ENCODE peak calls at places on chromosomes 5 and 9, in four cellular contexts. One of them, this sample, is unnamed.

GRCh38 chr9:20563917-20564316 is 58.4 kb downstream of the MLLT3 start:
- DNase-seq in PC-9: no peak
- DNase-seq in PC-3: peak; percentile 20
- DNase-seq in lower leg skin: no peak
- DNase-seq in this sample: no peak

GRCh38 chr5:9173281-9174048 is 372.4 kb downstream of the SEMA5A start:
- DNase-seq in PC-3: peak; percentile 29
- DNase-seq in lower leg skin: no peak
- DNase-seq in PC-9: peak; percentile 63
- DNase-seq in this sample: no peak

GRCh38 chr5:78615697-78616096 is 32.9 kb downstream of the LHFPL2 start:
- DNase-seq in lower leg skin: no peak
- DNase-seq in PC-3: peak; percentile 85
- DNase-seq in PC-9: peak; percentile 89
- DNase-seq in this sample: no peak

GRCh38 chr9:112945620-112946208 is 55.0 kb upstream of the SLC46A2 start:
- DNase-seq in PC-3: peak; percentile 17
- DNase-seq in lower leg skin: no peak
- DNase-seq in PC-9: no peak
- DNase-seq in this sample: no peak

GRCh38 chr5:176736271-176736965 is 73.9 kb upstream of the UNC5A start:
- DNase-seq in PC-9: no peak
- DNase-seq in PC-3: no peak
- DNase-seq in lower leg skin: no peak
- DNase-seq in this sample: no peak

GRCh38 chr9:21854594-21854993 is 52.2 kb downstream of the MTAP start:
- DNase-seq in PC-3: peak; percentile 23
- DNase-seq in PC-9: peak; percentile 92
- DNase-seq in lower leg skin: no peak
- DNase-seq in this sample: no peak

GRCh38 chr5:142106061-142106460 is 2.5 kb upstream of the NDFIP1 start:
- DNase-seq in PC-3: no peak
- DNase-seq in PC-9: no peak
- DNase-seq in lower leg skin: peak; percentile 75
- DNase-seq in this sample: no peak

GRCh38 chr9:81538929-81539716 is 150.2 kb downstream of the TLE1 start:
- DNase-seq in PC-9: no peak
- DNase-seq in lower leg skin: no peak
- DNase-seq in PC-3: no peak
- DNase-seq in this sample: no peak

GRCh38 chr9:84139296-84140100 is 158.9 kb downstream of the RMI1 start:
- DNase-seq in PC-3: peak; percentile 26
- DNase-seq in PC-9: no peak
- DNase-seq in lower leg skin: peak; percentile 36
- DNase-seq in this sample: no peak

GRCh38 chr5:147619281-147619680 is 109.4 kb upstream of the DPYSL3 start:
- DNase-seq in lower leg skin: no peak
- DNase-seq in PC-3: no peak
- DNase-seq in PC-9: peak; percentile 11
- DNase-seq in this sample: no peak

GRCh38 chr5:172490739-172491461 is 36.6 kb upstream of the SH3PXD2B start:
- DNase-seq in lower leg skin: no peak
- DNase-seq in PC-9: no peak
- DNase-seq in PC-3: no peak
- DNase-seq in this sample: no peak

GRCh38 chr9:125906144-125906543 is 159.0 kb downstream of the PBX3 start:
- DNase-seq in PC-9: no peak
- DNase-seq in PC-3: peak; percentile 29
- DNase-seq in lower leg skin: no peak
- DNase-seq in this sample: no peak

GRCh38 chr5:38845555-38846378 is at the start of gene OSMR:
- DNase-seq in lower leg skin: peak; percentile 89
- DNase-seq in PC-9: peak; percentile 92
- DNase-seq in PC-3: peak; percentile 98
- DNase-seq in this sample: peak; percentile 50

GRCh38 chr5:53071298-53071697 is 38.3 kb downstream of the MOCS2 start:
- DNase-seq in PC-9: no peak
- DNase-seq in PC-3: no peak
- DNase-seq in lower leg skin: no peak
- DNase-seq in this sample: no peak

DNA sequence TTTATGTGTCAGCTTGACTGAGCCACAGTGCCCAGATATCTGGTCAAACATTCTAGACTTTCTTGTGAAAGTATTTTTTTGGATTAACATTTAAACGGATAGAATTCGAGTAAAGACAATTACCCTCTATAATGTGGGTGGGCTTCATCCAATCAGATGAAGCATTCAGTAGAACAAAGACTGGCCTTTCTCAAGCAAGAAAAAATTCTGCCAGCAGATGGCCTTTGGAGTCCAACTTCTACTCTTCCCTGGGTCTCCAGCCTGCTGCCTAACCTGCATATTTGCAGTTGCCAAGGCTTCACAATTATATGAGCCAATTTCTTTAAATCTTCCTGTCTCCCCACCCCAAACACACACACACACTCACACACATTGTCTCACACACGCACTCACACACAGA is 86.4 kb downstream of the MED10 start:
- DNase-seq in lower leg skin: no peak
- DNase-seq in PC-9: no peak
- DNase-seq in PC-3: peak; percentile 64
- DNase-seq in this sample: no peak
- TF ChIP-seq CTCF in lower leg skin: no peak
- TF ChIP-seq CTCF in PC-9: peak; percentile 59
- TF ChIP-seq CTCF in PC-3: peak; percentile 57
- TF ChIP-seq CTCF in this sample: peak; percentile 23

GRCh38 chr9:137618105-137619067 is at the start of gene EHMT1:
- DNase-seq in PC-3: peak; percentile 84
- DNase-seq in lower leg skin: peak; percentile 68
- DNase-seq in PC-9: peak; percentile 58
- DNase-seq in this sample: peak; percentile 88
- TF ChIP-seq CTCF in PC-3: peak; percentile 33
- TF ChIP-seq CTCF in lower leg skin: no peak
- TF ChIP-seq CTCF in PC-9: no peak
- TF ChIP-seq CTCF in this sample: no peak

DNA sequence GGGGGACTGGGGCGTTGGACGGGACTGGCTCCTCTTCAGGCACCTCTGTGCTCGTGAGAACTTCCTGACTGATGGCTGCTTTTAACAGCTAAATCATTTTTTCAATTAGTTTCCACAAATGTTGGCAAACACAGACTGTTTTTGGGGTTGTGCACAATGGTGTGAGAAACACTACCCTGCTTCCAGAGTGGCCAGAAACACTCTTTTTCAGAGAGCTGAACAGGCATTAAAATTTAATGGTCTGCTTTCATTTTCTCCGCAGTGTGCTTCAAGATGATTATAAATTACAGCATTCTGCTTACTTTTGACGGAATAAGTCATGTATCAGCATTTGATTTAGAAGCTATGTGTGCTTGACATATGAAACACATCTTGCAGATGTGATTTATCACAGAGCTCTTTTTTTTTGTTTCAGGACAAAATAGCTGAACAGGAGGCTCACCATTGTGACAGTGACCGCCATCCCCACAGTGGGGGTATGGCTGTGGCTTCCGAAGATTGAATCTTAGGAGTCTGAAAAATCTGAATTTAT is 454.5 kb upstream of the ZNF608 start:
- DNase-seq in lower leg skin: no peak
- DNase-seq in PC-3: no peak
- DNase-seq in PC-9: no peak
- DNase-seq in this sample: no peak
- TF ChIP-seq CTCF in lower leg skin: no peak
- TF ChIP-seq CTCF in PC-3: no peak
- TF ChIP-seq CTCF in PC-9: no peak
- TF ChIP-seq CTCF in this sample: no peak

GRCh38 chr5:162593881-162594280 is 526.3 kb downstream of the GABRG2 start:
- DNase-seq in PC-3: peak; percentile 26
- DNase-seq in lower leg skin: no peak
- DNase-seq in PC-9: no peak
- DNase-seq in this sample: no peak
- TF ChIP-seq CTCF in PC-3: peak; percentile 52
- TF ChIP-seq CTCF in lower leg skin: no peak
- TF ChIP-seq CTCF in PC-9: peak; percentile 53
- TF ChIP-seq CTCF in this sample: peak; percentile 76

DNA sequence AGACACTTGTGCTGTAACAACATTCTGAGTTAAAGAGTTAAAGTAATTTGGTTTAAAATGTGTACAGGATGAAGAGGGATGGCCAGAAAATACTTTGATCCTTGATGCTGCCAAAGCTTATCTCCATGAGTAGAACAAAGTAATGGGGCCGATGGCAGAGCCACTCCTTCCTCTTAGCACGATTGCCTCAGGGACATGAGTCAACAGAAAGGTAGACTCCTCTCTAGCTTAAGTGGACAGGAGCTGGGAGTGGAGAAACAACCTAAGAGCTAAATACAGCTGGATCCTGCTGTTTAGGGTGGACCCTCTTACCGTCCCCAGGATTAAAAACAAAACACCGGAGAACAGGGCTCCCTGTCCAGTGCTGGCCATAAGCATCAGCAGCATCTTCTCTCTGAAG is 267.3 kb downstream of the IRX1 start:
- DNase-seq in PC-3: no peak
- DNase-seq in PC-9: no peak
- DNase-seq in lower leg skin: no peak
- DNase-seq in this sample: no peak
- TF ChIP-seq CTCF in PC-3: no peak
- TF ChIP-seq CTCF in PC-9: no peak
- TF ChIP-seq CTCF in lower leg skin: no peak
- TF ChIP-seq CTCF in this sample: no peak

GRCh38 chr5:61949680-61950435 is 356.1 kb upstream of the KIF2A start:
- DNase-seq in lower leg skin: no peak
- DNase-seq in PC-3: no peak
- DNase-seq in PC-9: no peak
- DNase-seq in this sample: no peak
- TF ChIP-seq CTCF in lower leg skin: no peak
- TF ChIP-seq CTCF in PC-3: no peak
- TF ChIP-seq CTCF in PC-9: no peak
- TF ChIP-seq CTCF in this sample: no peak

This sample was measured in glutamatergic neuron.